ENCODE peak calls at places on chromosomes 1 and 21, in ten cellular contexts. U is IMR-90, M is sigmoid colon, G is body of pancreas, X is ovary, T is breast epithelium, J is esophagus squamous epithelium, A is tibial nerve, P is A549, B is K562. R is an unnamed sample.

GRCh38 chr1:230515451-230516145 is 89.5 kb upstream of the PGBD5 start:
- DNase-seq in U (no peak), M (no peak), G (peak; percentile 48), X (no peak), T (no peak), J (no peak), A (no peak), P (no peak), B (no peak), R (no peak)

GRCh38 chr1:212491454-212491853 is 58.7 kb downstream of the NENF start:
- DNase-seq in U (no peak), M (no peak), G (peak; percentile 54), X (no peak), T (no peak), J (no peak), A (peak; percentile 57), P (no peak), B (no peak), R (no peak)

GRCh38 chr1:101902199-101902598 is 94.5 kb downstream of the OLFM3 start:
- DNase-seq in U (no peak), M (no peak), G (no peak), X (no peak), T (no peak), J (no peak), A (no peak), P (no peak), B (no peak), R (no peak)

GRCh38 chr1:31939484-31940329 is 1.5 kb upstream of the PTP4A2 start:
- DNase-seq in U (peak; percentile 90), M (no peak), G (peak; percentile 77), X (peak; percentile 77), T (peak; percentile 60), J (no peak), A (peak; percentile 48), P (peak; percentile 94), B (peak; percentile 76), R (peak; percentile 61)

GRCh38 chr1:225883616-225884265 is 1.6 kb upstream of the TMEM63A start:
- DNase-seq in U (no peak), M (no peak), G (no peak), X (no peak), T (no peak), J (no peak), A (no peak), P (no peak), B (peak; percentile 43), R (peak; percentile 43)

GRCh38 chr1:25550155-25550506 is 6.7 kb downstream of the LDLRAP1 start:
- DNase-seq in U (peak; percentile 51), M (no peak), G (no peak), X (no peak), T (no peak), J (no peak), A (no peak), P (no peak), B (no peak), R (no peak)

GRCh38 chr1:113325039-113325438 is 65.3 kb upstream of the MAGI3 start:
- DNase-seq in U (no peak), M (no peak), G (no peak), X (no peak), T (no peak), J (no peak), A (no peak), P (peak; percentile 70), B (no peak), R (no peak)

GRCh38 chr1:156435551-156436318 is 64.8 kb downstream of the MEF2D start:
- DNase-seq in U (no peak), M (no peak), G (no peak), X (no peak), T (no peak), J (no peak), A (no peak), P (no peak), B (no peak), R (no peak)

GRCh38 chr21:14567557-14568279 is 21.6 kb upstream of the SAMSN1 start:
- DNase-seq in U (no peak), M (peak; percentile 48), G (peak; percentile 6), X (no peak), T (no peak), J (no peak), A (no peak), P (no peak), B (no peak), R (no peak)

GRCh38 chr1:212960932-212961331 is 10.6 kb downstream of the VASH2 start:
- DNase-seq in U (no peak), M (no peak), G (no peak), X (no peak), T (no peak), J (no peak), A (no peak), P (no peak), B (no peak), R (no peak)

GRCh38 chr1:53552981-53553733 is 94.0 kb downstream of the DMRTB1 start:
- DNase-seq in U (peak; percentile 45), M (peak; percentile 32), G (no peak), X (no peak), T (no peak), J (no peak), A (no peak), P (no peak), B (no peak), R (peak; percentile 35)

GRCh38 chr1:244626709-244627108 is 26.2 kb upstream of the DESI2 start:
- DNase-seq in U (no peak), M (no peak), G (no peak), X (no peak), T (no peak), J (no peak), A (no peak), P (no peak), B (no peak), R (no peak)

GRCh38 chr1:161905269-161905884 is 118.3 kb downstream of the OLFML2B start:
- DNase-seq in U (peak; percentile 20), M (no peak), G (peak; percentile 43), X (no peak), T (no peak), J (no peak), A (no peak), P (peak; percentile 50), B (peak; percentile 48), R (no peak)

GRCh38 chr1:153534226-153534932 is 1.4 kb downstream of the S100A6 start:
- DNase-seq in U (peak; percentile 50), M (peak; percentile 79), G (no peak), X (no peak), T (no peak), J (no peak), A (no peak), P (peak; percentile 51), B (no peak), R (no peak)

GRCh38 chr1:227805606-227806197 is 9.8 kb upstream of the PRSS38 start:
- DNase-seq in U (peak; percentile 93), M (no peak), G (no peak), X (no peak), T (no peak), J (no peak), A (no peak), P (peak; percentile 72), B (no peak), R (no peak)

GRCh38 chr1:5646486-5646885 is 345.7 kb downstream of the NPHP4 start:
- DNase-seq in U (no peak), M (no peak), G (no peak), X (no peak), T (no peak), J (no peak), A (no peak), P (no peak), B (no peak), R (no peak)

GRCh38 chr1:165524639-165525038 is 19.2 kb upstream of the LRRC52 start:
- DNase-seq in U (no peak), M (no peak), G (no peak), X (no peak), T (no peak), J (no peak), A (no peak), P (no peak), B (no peak), R (no peak)

GRCh38 chr21:34073749-34074282 is 438 bp downstream of the MRPS6 start:
- DNase-seq in U (no peak), M (peak; percentile 64), G (no peak), X (no peak), T (no peak), J (no peak), A (no peak), P (no peak), B (peak; percentile 89), R (peak; percentile 68)

GRCh38 chr1:68183895-68184294 is 48.4 kb downstream of the WLS start:
- DNase-seq in U (no peak), M (no peak), G (no peak), X (no peak), T (no peak), J (no peak), A (no peak), P (no peak), B (no peak), R (no peak)
- TF ChIP-seq CTCF in U (no peak), M (no peak), G (no peak), X (no peak), T (no peak), J (no peak), A (no peak), P (no peak), B (no peak), R (no peak)

GRCh38 chr1:93846151-93846928 is 32.7 kb downstream of the DNTTIP2 start:
- DNase-seq in U (peak; percentile 74), M (peak; percentile 95), G (peak; percentile 91), X (peak; percentile 88), T (peak; percentile 86), J (peak; percentile 48), A (peak; percentile 83), P (peak; percentile 82), B (peak; percentile 81), R (peak; percentile 90)
- TF ChIP-seq POLR2A in U (peak; percentile 33), M (peak; percentile 41), G (peak; percentile 89), X (peak; percentile 77), T (peak; percentile 14), J (peak; percentile 70), A (peak; percentile 84), P (peak; percentile 36), B (peak; percentile 82), R (peak; percentile 84)

GRCh38 chr1:203638914-203639313 is 12.3 kb downstream of the ATP2B4 start:
- DNase-seq in U (no peak), M (peak; percentile 63), G (no peak), X (no peak), T (no peak), J (no peak), A (no peak), P (no peak), B (no peak), R (no peak)
- TF ChIP-seq CTCF in U (peak; percentile 6), M (no peak), G (no peak), X (no peak), T (no peak), J (peak; percentile 8), A (no peak), P (no peak), B (peak; percentile 14), R (no peak)

DNA sequence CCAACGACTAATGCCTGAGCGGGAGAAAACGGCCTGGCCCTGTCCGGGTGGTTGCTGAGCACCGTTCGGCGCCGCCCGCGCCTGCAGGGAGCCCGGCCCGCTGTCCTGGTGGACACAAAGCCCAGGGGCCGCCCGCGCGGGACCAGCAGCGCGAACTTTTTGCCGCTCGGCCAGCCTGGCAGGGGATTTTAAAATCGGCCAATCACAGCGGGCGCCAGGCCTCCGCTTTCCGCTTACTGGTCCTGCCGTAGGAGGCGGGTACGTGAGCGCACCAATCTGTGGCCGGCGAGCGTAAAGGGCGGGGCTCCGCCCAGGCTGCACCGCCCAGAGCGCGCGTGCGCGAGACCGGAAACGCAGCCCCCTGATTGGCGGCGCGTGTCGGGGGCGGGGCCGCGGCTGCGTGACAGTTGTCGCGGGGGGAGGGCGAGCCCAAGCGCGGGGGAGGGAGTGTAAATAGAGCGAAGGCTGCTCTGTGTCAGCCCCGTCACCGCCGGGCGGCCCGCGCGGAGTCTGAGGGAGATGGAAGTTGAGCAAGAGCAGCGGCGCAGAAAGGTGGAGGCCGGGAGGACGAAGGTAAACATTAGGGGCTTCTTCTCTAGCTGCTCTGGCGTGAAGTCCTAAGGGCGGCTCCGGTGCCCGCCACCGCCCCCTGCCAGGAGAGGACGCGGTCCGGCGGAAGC is at the start of the genes C21orf58 and PCNT:
- DNase-seq in U (peak; percentile 97), M (peak; percentile 99), G (peak; percentile 98), X (peak; percentile 98), T (peak; percentile 98), J (peak; percentile 84), A (peak; percentile 93), P (peak; percentile 96), B (peak; percentile 98), R (peak; percentile 99)
- TF ChIP-seq POLR2A in U (peak; percentile 53), M (no peak), G (peak; percentile 35), X (no peak), T (no peak), J (peak; percentile 42), A (no peak), P (peak; percentile 39), B (peak; percentile 96), R (no peak)